ENCODE peak calls at places on chromosomes 16 and 17, in seven cellular contexts. M, H, D, J, R, C and N are unnamed samples.

GRCh38 chr17:19531780-19532501 is 1.7 kb upstream of the SLC47A1 start:
- DNase-seq in M (no peak), R (no peak), C (no peak), J (no peak), H (no peak), D (no peak), N (no peak)

GRCh38 chr16:57025941-57026777 is 36.8 kb downstream of the NLRC5 start:
- DNase-seq in H (no peak), J (no peak), M (no peak), C (no peak), D (no peak), R (no peak), N (no peak)

GRCh38 chr16:50585331-50585776 is 37.2 kb downstream of the NKD1 start:
- DNase-seq in D (no peak), H (no peak), M (no peak), J (peak), C (peak), R (no peak), N (no peak)

GRCh38 chr17:7136266-7136877 is 21.8 kb upstream of the ASGR2 start:
- DNase-seq in J (peak), D (no peak), C (peak), R (peak), H (peak), M (peak), N (peak)

GRCh38 chr17:43779145-43780125 is 658 bp upstream of the DUSP3 start:
- DNase-seq in C (no peak), M (no peak), J (no peak), D (no peak), H (no peak), R (no peak), N (peak)

GRCh38 chr17:58493506-58493905 is 5.3 kb upstream of the HSF5 start:
- DNase-seq in D (no peak), C (no peak), M (no peak), H (no peak), R (no peak), J (no peak), N (no peak)

GRCh38 chr17:74455025-74455585 is 11.3 kb upstream of the CD300A start:
- DNase-seq in C (no peak), H (no peak), J (no peak), M (no peak), D (no peak), R (no peak), N (no peak)

GRCh38 chr17:39231587-39232551 is 6.1 kb upstream of the STAC2 start:
- DNase-seq in C (no peak), R (no peak), J (peak), H (no peak), D (no peak), M (no peak), N (peak)

GRCh38 chr16:17266606-17267313 is 204.0 kb downstream of the XYLT1 start:
- DNase-seq in J (no peak), R (no peak), D (no peak), C (no peak), M (no peak), H (no peak), N (no peak)

GRCh38 chr17:82935944-82936767 is 96.3 kb upstream of the ZNF750 start:
- DNase-seq in C (no peak), H (no peak), R (no peak), J (no peak), M (no peak), D (no peak), N (no peak)

GRCh38 chr16:56783332-56783731 is 53.4 kb downstream of the NUP93 start:
- DNase-seq in J (no peak), D (no peak), M (no peak), C (peak), R (no peak), H (no peak), N (no peak)

GRCh38 chr17:38528101-38528500 is 77.7 kb downstream of the SRCIN1 start:
- DNase-seq in R (no peak), J (no peak), C (no peak), D (no peak), M (no peak), H (no peak), N (no peak)

GRCh38 chr17:49989518-49989880 is 5.5 kb downstream of the DLX3 start:
- DNase-seq in R (no peak), J (no peak), M (no peak), C (no peak), H (no peak), D (no peak), N (no peak)

GRCh38 chr16:1371054-1371978 is 19.6 kb downstream of the GNPTG start:
- DNase-seq in C (no peak), R (no peak), M (no peak), J (no peak), D (no peak), H (no peak), N (no peak)

GRCh38 chr17:51397361-51398127 is 137.2 kb downstream of the UTP18 start:
- DNase-seq in M (no peak), J (peak), D (no peak), H (no peak), R (no peak), C (peak), N (peak)

GRCh38 chr16:29911676-29912010 is 11.4 kb downstream of the ASPHD1 start:
- DNase-seq in M (no peak), H (no peak), C (no peak), R (no peak), D (no peak), J (no peak), N (no peak)

GRCh38 chr16:27374794-27375499 is 27.0 kb upstream of the IL21R start:
- DNase-seq in C (peak), H (peak), J (peak), D (no peak), R (peak), M (no peak), N (peak)

GRCh38 chr17:77376795-77377751 is 236.3 kb downstream of the SEC14L1 start:
- DNase-seq in J (no peak), M (no peak), R (no peak), H (no peak), D (no peak), C (peak), N (peak)

GRCh38 chr17:1110524-1110843 is 69.3 kb downstream of the ABR start:
- DNase-seq in H (no peak), R (no peak), C (no peak), J (no peak), D (no peak), M (no peak), N (no peak)

GRCh38 chr17:82217530-82218204 is 5.0 kb upstream of the CCDC57 start:
- DNase-seq in D (no peak), M (no peak), R (no peak), C (peak), J (peak), H (no peak), N (peak)

GRCh38 chr16:53053967-53054669 is 673 bp upstream of the CHD9 start:
- DNase-seq in C (peak), M (no peak), J (no peak), R (no peak), D (no peak), H (no peak), N (no peak)

GRCh38 chr16:69179255-69180010 is 7.5 kb upstream of the SNTB2 start:
- DNase-seq in R (no peak), H (peak), J (peak), D (no peak), M (no peak), C (peak), N (peak)

GRCh38 chr17:19024101-19025078 is 19.8 kb upstream of the FAM83G start:
- DNase-seq in R (no peak), M (no peak), J (peak), H (no peak), D (no peak), C (no peak), N (peak)

GRCh38 chr16:88633684-88634140 is 4.7 kb upstream of the IL17C start:
- DNase-seq in H (no peak), M (no peak), R (no peak), J (peak), C (no peak), D (no peak), N (peak)

GRCh38 chr16:9824191-9824590 is 358.0 kb downstream of the GRIN2A start:
- DNase-seq in M (no peak), J (no peak), R (no peak), H (no peak), D (no peak), C (no peak), N (no peak)

GRCh38 chr16:86252596-86252995 is 257.7 kb upstream of the FOXF1 start:
- DNase-seq in C (peak), H (no peak), D (no peak), R (no peak), M (no peak), J (peak), N (peak)

GRCh38 chr16:20611975-20612471 is 35.9 kb upstream of the ACSM2B start:
- DNase-seq in C (no peak), H (no peak), J (no peak), R (no peak), D (no peak), M (no peak), N (no peak)

GRCh38 chr16:75097941-75098897 is 18.4 kb downstream of the LDHD start:
- DNase-seq in R (peak), H (no peak), M (no peak), D (no peak), C (no peak), J (no peak), N (no peak)

GRCh38 chr17:74879308-74879707 is 6.5 kb upstream of the FDXR start:
- DNase-seq in R (no peak), D (no peak), M (no peak), C (no peak), H (no peak), J (no peak), N (no peak)

GRCh38 chr17:18129041-18129502 is 20.5 kb downstream of the MYO15A start:
- DNase-seq in C (peak), M (no peak), J (no peak), R (no peak), H (no peak), D (no peak), N (peak)

GRCh38 chr16:54542805-54543504 is 256.4 kb upstream of the IRX3 start:
- DNase-seq in J (no peak), D (no peak), R (no peak), H (no peak), M (peak), C (no peak), N (no peak)